ENCODE peak calls at places on chromosomes 7 and 10, in four cellular contexts. A is GM13977, X is coronary artery, U is SK-N-SH. I is an unnamed sample.

GRCh38 chr7:102973096-102973802 is 60.4 kb downstream of the LRRC17 start:
- DNase-seq in A (no peak), X (no peak), U (no peak), I (no peak)

GRCh38 chr10:132305654-132306340 is 2.0 kb downstream of the STK32C start:
- DNase-seq in A (no peak), X (peak), U (no peak), I (no peak)

GRCh38 chr10:69409968-69410367 is 6.8 kb downstream of the TACR2 start:
- DNase-seq in A (no peak), X (no peak), U (no peak), I (peak)

GRCh38 chr10:112851582-112851981 is 98.5 kb upstream of the TCF7L2 start:
- DNase-seq in A (no peak), X (no peak), U (no peak), I (no peak)

GRCh38 chr10:48633381-48634197 is 28.7 kb upstream of the ARHGAP22 start:
- DNase-seq in A (no peak), X (no peak), U (no peak), I (no peak)

GRCh38 chr7:137402535-137403258 is 59.2 kb upstream of the PTN start:
- DNase-seq in A (no peak), X (no peak), U (no peak), I (no peak)

GRCh38 chr10:18473424-18474110 is 177.8 kb downstream of the NSUN6 start:
- DNase-seq in A (no peak), X (no peak), U (no peak), I (no peak)

GRCh38 chr7:134140889-134141867 is 14.0 kb downstream of the LRGUK start:
- DNase-seq in A (peak), X (no peak), U (peak), I (peak)

GRCh38 chr7:113796557-113796956 is 122.3 kb downstream of the PPP1R3A start:
- DNase-seq in A (no peak), X (no peak), U (no peak), I (no peak)

GRCh38 chr10:100996678-100997363 is 2.8 kb upstream of the LZTS2 start:
- DNase-seq in A (peak), X (no peak), U (peak), I (peak)

GRCh38 chr7:148524479-148525173 is 65.9 kb upstream of the C7orf33 start:
- DNase-seq in A (no peak), X (no peak), U (no peak), I (no peak)

GRCh38 chr7:71637578-71637977 is 505.6 kb downstream of the GALNT17 start:
- DNase-seq in A (no peak), X (no peak), U (no peak), I (no peak)
- TF ChIP-seq CTCF in A (no peak), X (no peak), U (no peak), I (no peak)

DNA sequence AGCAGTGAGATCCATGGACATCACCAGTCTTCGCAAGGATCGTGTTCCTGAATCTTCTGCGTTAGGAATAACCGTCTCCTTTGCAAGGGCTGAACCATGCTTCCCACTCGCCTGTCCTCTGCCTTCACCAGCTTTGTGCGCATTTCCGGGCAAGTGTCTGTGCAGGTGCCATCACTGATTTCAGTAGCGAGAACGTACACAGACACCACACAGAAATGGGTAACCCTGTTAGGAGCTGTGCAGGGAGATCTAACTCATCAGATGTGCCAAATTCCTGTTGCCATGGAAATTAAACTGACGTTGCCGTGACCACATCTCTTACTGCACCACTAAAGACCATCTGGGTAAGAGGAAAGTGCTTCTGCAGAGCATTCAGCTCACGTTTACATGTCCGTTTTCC is 146.3 kb downstream of the DIP2C start:
- DNase-seq in A (no peak), X (no peak), U (peak), I (no peak)
- TF ChIP-seq CTCF in A (no peak), X (no peak), U (no peak), I (no peak)

GRCh38 chr7:2045559-2046405 is 187.0 kb downstream of the MAD1L1 start:
- DNase-seq in A (no peak), X (no peak), U (peak), I (no peak)
- TF ChIP-seq CTCF in A (no peak), X (no peak), U (no peak), I (no peak)

GRCh38 chr10:99425204-99425603 is 5.2 kb downstream of the GOT1 start:
- DNase-seq in A (no peak), X (no peak), U (no peak), I (no peak)

GRCh38 chr10:99430116-99430450 is 341 bp downstream of the GOT1 start:
- DNase-seq in A (peak), X (no peak), U (no peak), I (no peak)

GRCh38 chr10:99426689-99427088 is 3.7 kb downstream of the GOT1 start:
- DNase-seq in A (no peak), X (no peak), U (no peak), I (no peak)

GRCh38 chr10:99429521-99430095 is 816 bp downstream of the GOT1 start:
- DNase-seq in A (no peak), X (no peak), U (no peak), I (no peak)

GRCh38 chr10:99427566-99428150 is 2.8 kb downstream of the GOT1 start:
- DNase-seq in A (no peak), X (no peak), U (no peak), I (no peak)
- TF ChIP-seq CTCF in A (no peak), X (no peak), U (no peak), I (no peak)

DNA sequence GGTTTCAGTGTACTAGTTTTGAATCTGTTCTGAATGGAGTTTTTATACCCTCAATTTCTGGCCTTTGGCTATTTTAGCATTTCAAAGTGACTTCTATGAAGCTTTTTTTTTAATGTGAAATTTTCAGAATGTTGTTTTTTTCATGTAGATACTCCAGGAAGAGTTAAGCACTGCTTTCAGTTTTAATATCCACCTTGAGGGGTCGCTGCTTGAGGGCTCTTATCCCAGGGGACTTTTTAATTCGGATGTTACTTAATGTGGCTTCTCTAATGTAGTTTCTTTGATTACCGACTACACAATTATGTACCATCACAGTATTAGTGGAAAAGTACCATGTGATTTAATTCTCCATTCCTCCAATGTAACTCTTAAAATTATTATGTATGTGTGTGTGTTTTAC is 5.2 kb downstream of the IFIT5 start:
- DNase-seq in A (peak), X (no peak), U (peak), I (peak)
- TF ChIP-seq CTCF in A (peak), X (no peak), U (peak), I (peak)

GRCh38 chr7:20198295-20198694 is 18.9 kb downstream of the MACC1 start:
- DNase-seq in A (no peak), X (no peak), U (no peak), I (no peak)

GRCh38 chr7:20199015-20199737 is 18.0 kb downstream of the MACC1 start:
- DNase-seq in A (peak), X (no peak), U (peak), I (peak)

GRCh38 chr7:20197125-20197524 is 20.1 kb downstream of the MACC1 start:
- DNase-seq in A (no peak), X (no peak), U (no peak), I (no peak)

GRCh38 chr7:20200361-20200760 is 16.8 kb downstream of the MACC1 start:
- DNase-seq in A (peak), X (no peak), U (no peak), I (peak)

GRCh38 chr7:20197837-20198236 is 19.3 kb downstream of the MACC1 start:
- DNase-seq in A (no peak), X (no peak), U (peak), I (no peak)
- TF ChIP-seq CTCF in A (peak), X (no peak), U (peak), I (peak)